ENCODE peak calls at places on chromosomes 6 and 20, in nine cellular contexts. One of them, this sample, is unnamed.

GRCh38 chr20:45971425-45971674 is 653 bp downstream of the ZNF335 start:
- DNase-seq in hepatocyte: no peak
- DNase-seq in neural progenitor cell: no peak
- DNase-seq in PC-3: no peak
- DNase-seq in HCT116: no peak
- DNase-seq in SK-N-SH: no peak
- DNase-seq in OCI-LY7: no peak
- DNase-seq in GM23248: no peak
- DNase-seq in MM.1S: no peak
- DNase-seq in this sample: no peak

GRCh38 chr6:31948753-31949413 is 3.0 kb downstream of the CFB start:
- DNase-seq in hepatocyte: no peak
- DNase-seq in neural progenitor cell: no peak
- DNase-seq in PC-3: peak; percentile 49
- DNase-seq in HCT116: no peak
- DNase-seq in SK-N-SH: no peak
- DNase-seq in OCI-LY7: no peak
- DNase-seq in GM23248: peak; percentile 71
- DNase-seq in MM.1S: no peak
- DNase-seq in this sample: no peak

GRCh38 chr6:134073156-134073555 is 20.7 kb upstream of the SLC2A12 start:
- DNase-seq in hepatocyte: no peak
- DNase-seq in neural progenitor cell: no peak
- DNase-seq in PC-3: no peak
- DNase-seq in HCT116: no peak
- DNase-seq in SK-N-SH: no peak
- DNase-seq in OCI-LY7: no peak
- DNase-seq in GM23248: no peak
- DNase-seq in MM.1S: no peak
- DNase-seq in this sample: no peak

GRCh38 chr6:81999826-82000225 is 247.3 kb upstream of the TENT5A start:
- DNase-seq in hepatocyte: no peak
- DNase-seq in neural progenitor cell: no peak
- DNase-seq in PC-3: no peak
- DNase-seq in HCT116: no peak
- DNase-seq in SK-N-SH: no peak
- DNase-seq in OCI-LY7: no peak
- DNase-seq in GM23248: no peak
- DNase-seq in MM.1S: no peak
- DNase-seq in this sample: no peak

GRCh38 chr6:122778334-122778733 is 1.2 kb upstream of the FABP7 start:
- DNase-seq in hepatocyte: no peak
- DNase-seq in neural progenitor cell: no peak
- DNase-seq in PC-3: no peak
- DNase-seq in HCT116: no peak
- DNase-seq in SK-N-SH: no peak
- DNase-seq in OCI-LY7: no peak
- DNase-seq in GM23248: no peak
- DNase-seq in MM.1S: no peak
- DNase-seq in this sample: peak; percentile 32

GRCh38 chr6:21003780-21004541 is 469.7 kb downstream of the CDKAL1 start:
- DNase-seq in hepatocyte: no peak
- DNase-seq in neural progenitor cell: no peak
- DNase-seq in PC-3: peak; percentile 93
- DNase-seq in HCT116: no peak
- DNase-seq in SK-N-SH: peak; percentile 47
- DNase-seq in OCI-LY7: peak; percentile 27
- DNase-seq in GM23248: peak; percentile 63
- DNase-seq in MM.1S: peak; percentile 29
- DNase-seq in this sample: peak; percentile 9

GRCh38 chr6:159727717-159728440 is 573 bp downstream of the WTAP start:
- DNase-seq in hepatocyte: peak; percentile 28
- DNase-seq in neural progenitor cell: no peak
- DNase-seq in PC-3: peak; percentile 5
- DNase-seq in HCT116: no peak
- DNase-seq in SK-N-SH: no peak
- DNase-seq in OCI-LY7: peak; percentile 76
- DNase-seq in GM23248: peak; percentile 68
- DNase-seq in MM.1S: peak; percentile 8
- DNase-seq in this sample: peak; percentile 54

GRCh38 chr20:24783631-24784492 is 165.2 kb upstream of the CST7 start:
- DNase-seq in hepatocyte: peak; percentile 23
- DNase-seq in neural progenitor cell: peak; percentile 17
- DNase-seq in PC-3: peak; percentile 35
- DNase-seq in HCT116: no peak
- DNase-seq in SK-N-SH: no peak
- DNase-seq in OCI-LY7: peak; percentile 35
- DNase-seq in GM23248: no peak
- DNase-seq in MM.1S: peak; percentile 87
- DNase-seq in this sample: peak; percentile 61

GRCh38 chr6:105097288-105097687 is 82.5 kb downstream of the POPDC3 start:
- DNase-seq in hepatocyte: no peak
- DNase-seq in neural progenitor cell: no peak
- DNase-seq in PC-3: peak; percentile 4
- DNase-seq in HCT116: no peak
- DNase-seq in SK-N-SH: no peak
- DNase-seq in OCI-LY7: no peak
- DNase-seq in GM23248: no peak
- DNase-seq in MM.1S: no peak
- DNase-seq in this sample: no peak

GRCh38 chr6:142680308-142680707 is 264.7 kb downstream of the HIVEP2 start:
- DNase-seq in hepatocyte: no peak
- DNase-seq in neural progenitor cell: no peak
- DNase-seq in PC-3: peak; percentile 4
- DNase-seq in HCT116: no peak
- DNase-seq in SK-N-SH: no peak
- DNase-seq in OCI-LY7: no peak
- DNase-seq in GM23248: peak; percentile 85
- DNase-seq in MM.1S: no peak
- DNase-seq in this sample: no peak
- TF ChIP-seq EZH2phosphoT487 in hepatocyte: no peak
- TF ChIP-seq EZH2phosphoT487 in neural progenitor cell: no peak
- TF ChIP-seq EZH2phosphoT487 in PC-3: no peak
- TF ChIP-seq EZH2phosphoT487 in HCT116: no peak
- TF ChIP-seq EZH2phosphoT487 in SK-N-SH: no peak
- TF ChIP-seq EZH2phosphoT487 in OCI-LY7: no peak
- TF ChIP-seq EZH2phosphoT487 in GM23248: no peak
- TF ChIP-seq EZH2phosphoT487 in MM.1S: no peak
- TF ChIP-seq EZH2phosphoT487 in this sample: no peak

GRCh38 chr20:32456869-32457421 is 98.8 kb downstream of the ASXL1 start:
- DNase-seq in hepatocyte: peak; percentile 90
- DNase-seq in neural progenitor cell: peak; percentile 91
- DNase-seq in PC-3: peak; percentile 55
- DNase-seq in HCT116: no peak
- DNase-seq in SK-N-SH: peak; percentile 97
- DNase-seq in OCI-LY7: peak; percentile 66
- DNase-seq in GM23248: peak; percentile 71
- DNase-seq in MM.1S: peak; percentile 28
- DNase-seq in this sample: peak; percentile 88
- H3K27ac ChIP-seq in hepatocyte: peak overlapping the region; percentile 91
- H3K27ac ChIP-seq in neural progenitor cell: peak overlapping the region; percentile 88
- H3K27ac ChIP-seq in PC-3: no peak overlapping the region
- H3K27ac ChIP-seq in HCT116: no peak overlapping the region
- H3K27ac ChIP-seq in SK-N-SH: peak overlapping the region; percentile 42
- H3K27ac ChIP-seq in OCI-LY7: no peak overlapping the region
- H3K27ac ChIP-seq in GM23248: no peak overlapping the region
- H3K27ac ChIP-seq in MM.1S: no peak overlapping the region
- H3K27ac ChIP-seq in this sample: peak overlapping the region; percentile 39

GRCh38 chr6:33313709-33314514 is at the start of gene TAPBP:
- DNase-seq in hepatocyte: peak; percentile 70
- DNase-seq in neural progenitor cell: peak; percentile 50
- DNase-seq in PC-3: peak; percentile 59
- DNase-seq in HCT116: no peak
- DNase-seq in SK-N-SH: peak; percentile 75
- DNase-seq in OCI-LY7: peak; percentile 84
- DNase-seq in GM23248: peak; percentile 75
- DNase-seq in MM.1S: peak; percentile 87
- DNase-seq in this sample: peak; percentile 63

GRCh38 chr6:33312361-33313104 is 1.3 kb downstream of the TAPBP start:
- DNase-seq in hepatocyte: peak; percentile 92
- DNase-seq in neural progenitor cell: peak; percentile 77
- DNase-seq in PC-3: peak; percentile 79
- DNase-seq in HCT116: peak; percentile 59
- DNase-seq in SK-N-SH: peak; percentile 75
- DNase-seq in OCI-LY7: peak; percentile 88
- DNase-seq in GM23248: peak; percentile 86
- DNase-seq in MM.1S: peak; percentile 93
- DNase-seq in this sample: peak; percentile 97

GRCh38 chr6:33314943-33315752 is 1.3 kb upstream of the TAPBP start:
- DNase-seq in hepatocyte: peak; percentile 79
- DNase-seq in neural progenitor cell: peak; percentile 43
- DNase-seq in PC-3: peak; percentile 40
- DNase-seq in HCT116: no peak
- DNase-seq in SK-N-SH: peak; percentile 4
- DNase-seq in OCI-LY7: no peak
- DNase-seq in GM23248: peak; percentile 50
- DNase-seq in MM.1S: no peak
- DNase-seq in this sample: peak; percentile 71

GRCh38 chr6:33314515-33314942 is 651 bp upstream of the TAPBP start:
- DNase-seq in hepatocyte: peak; percentile 79
- DNase-seq in neural progenitor cell: peak; percentile 62
- DNase-seq in PC-3: peak; percentile 61
- DNase-seq in HCT116: no peak
- DNase-seq in SK-N-SH: peak; percentile 48
- DNase-seq in OCI-LY7: peak; percentile 66
- DNase-seq in GM23248: peak; percentile 88
- DNase-seq in MM.1S: peak; percentile 56
- DNase-seq in this sample: peak; percentile 82

DNA sequence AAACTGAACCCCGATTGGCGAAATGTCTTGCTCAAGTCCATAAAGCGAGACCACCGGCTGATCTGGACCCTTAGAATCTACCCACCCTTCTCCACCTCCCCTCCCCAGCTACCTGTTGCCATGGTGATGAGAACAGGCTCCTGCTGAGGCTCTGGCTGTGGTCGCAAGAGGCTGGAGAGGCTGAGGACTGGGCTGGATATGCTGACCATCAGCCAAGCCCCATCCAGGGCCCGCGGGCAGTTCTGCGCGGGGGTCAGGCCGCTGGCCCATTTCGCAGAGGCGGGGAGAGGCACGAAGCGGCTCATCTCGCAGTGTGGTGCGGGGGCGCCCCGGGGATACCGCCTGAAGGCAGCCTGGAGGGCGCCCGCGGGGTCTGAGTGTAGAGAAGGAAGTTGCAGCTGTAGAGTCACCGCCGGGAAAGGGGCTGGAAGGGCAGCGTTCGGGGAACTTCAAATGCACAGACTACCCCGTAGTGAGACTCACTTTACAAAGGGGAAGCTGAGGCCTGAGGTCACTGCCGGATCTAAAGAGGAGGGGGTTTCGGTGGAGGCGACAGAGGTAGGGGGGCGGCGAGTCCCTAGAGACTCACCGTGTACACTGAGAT is 671 bp downstream of the TAPBP start:
- DNase-seq in hepatocyte: peak; percentile 68
- DNase-seq in neural progenitor cell: peak; percentile 72
- DNase-seq in PC-3: no peak
- DNase-seq in HCT116: no peak
- DNase-seq in SK-N-SH: peak; percentile 79
- DNase-seq in OCI-LY7: peak; percentile 76
- DNase-seq in GM23248: peak; percentile 80
- DNase-seq in MM.1S: peak; percentile 26
- DNase-seq in this sample: peak; percentile 75
- TF ChIP-seq EZH2phosphoT487 in hepatocyte: no peak
- TF ChIP-seq EZH2phosphoT487 in neural progenitor cell: no peak
- TF ChIP-seq EZH2phosphoT487 in PC-3: no peak
- TF ChIP-seq EZH2phosphoT487 in HCT116: no peak
- TF ChIP-seq EZH2phosphoT487 in SK-N-SH: no peak
- TF ChIP-seq EZH2phosphoT487 in OCI-LY7: no peak
- TF ChIP-seq EZH2phosphoT487 in GM23248: no peak
- TF ChIP-seq EZH2phosphoT487 in MM.1S: no peak
- TF ChIP-seq EZH2phosphoT487 in this sample: no peak

GRCh38 chr20:53070714-53071392 is 98.7 kb downstream of the TSHZ2 start:
- DNase-seq in hepatocyte: no peak
- DNase-seq in neural progenitor cell: peak; percentile 9
- DNase-seq in PC-3: no peak
- DNase-seq in HCT116: no peak
- DNase-seq in SK-N-SH: no peak
- DNase-seq in OCI-LY7: peak; percentile 55
- DNase-seq in GM23248: peak; percentile 57
- DNase-seq in MM.1S: no peak
- DNase-seq in this sample: no peak
- H3K27ac ChIP-seq in hepatocyte: no peak overlapping the region
- H3K27ac ChIP-seq in neural progenitor cell: no peak overlapping the region
- H3K27ac ChIP-seq in PC-3: no peak overlapping the region
- H3K27ac ChIP-seq in HCT116: no peak overlapping the region
- H3K27ac ChIP-seq in SK-N-SH: no peak overlapping the region
- H3K27ac ChIP-seq in OCI-LY7: no peak overlapping the region
- H3K27ac ChIP-seq in GM23248: peak overlapping the region; percentile 23
- H3K27ac ChIP-seq in MM.1S: no peak overlapping the region
- H3K27ac ChIP-seq in this sample: no peak overlapping the region

This sample was measured in GM23338.